ENCODE peak calls at places on chromosome 6, in four cellular contexts. One of them, this sample, is unnamed.
A peak's percentile ranks its signal among the peaks of the same experiment; 100 is the strongest.

GRCh38 chr6:121436172-121436965 is 923 bp downstream of the GJA1 start:
- DNase-seq in SJSA1: peak; percentile 50
- DNase-seq in left cardiac atrium: no peak
- DNase-seq in left ventricle myocardium inferior: no peak
- DNase-seq in this sample: no peak

GRCh38 chr6:42618686-42619085 is 54.9 kb downstream of the UBR2 start:
- DNase-seq in SJSA1: no peak
- DNase-seq in left cardiac atrium: no peak
- DNase-seq in left ventricle myocardium inferior: no peak
- DNase-seq in this sample: no peak

GRCh38 chr6:34145161-34146020 is 496 bp downstream of the GRM4 start:
- DNase-seq in SJSA1: peak; percentile 37
- DNase-seq in left cardiac atrium: no peak
- DNase-seq in left ventricle myocardium inferior: no peak
- DNase-seq in this sample: no peak

GRCh38 chr6:119445666-119446622 is 96.4 kb upstream of the MAN1A1 start:
- DNase-seq in SJSA1: no peak
- DNase-seq in left cardiac atrium: no peak
- DNase-seq in left ventricle myocardium inferior: no peak
- DNase-seq in this sample: no peak

GRCh38 chr6:169583867-169584541 is 117.8 kb downstream of the WDR27 start:
- DNase-seq in SJSA1: no peak
- DNase-seq in left cardiac atrium: no peak
- DNase-seq in left ventricle myocardium inferior: no peak
- DNase-seq in this sample: no peak

GRCh38 chr6:7541175-7542064 is at the start of gene DSP:
- DNase-seq in SJSA1: peak; percentile 11
- DNase-seq in left cardiac atrium: peak; percentile 62
- DNase-seq in left ventricle myocardium inferior: peak; percentile 68
- DNase-seq in this sample: peak; percentile 88

GRCh38 chr6:3355358-3356055 is 96.8 kb downstream of the PSMG4 start:
- DNase-seq in SJSA1: peak; percentile 59
- DNase-seq in left cardiac atrium: peak; percentile 51
- DNase-seq in left ventricle myocardium inferior: no peak
- DNase-seq in this sample: peak; percentile 52

GRCh38 chr6:79737172-79737571 is 106.0 kb downstream of the SH3BGRL2 start:
- DNase-seq in SJSA1: no peak
- DNase-seq in left cardiac atrium: no peak
- DNase-seq in left ventricle myocardium inferior: no peak
- DNase-seq in this sample: no peak

GRCh38 chr6:145497006-145497405 is 238.3 kb downstream of the EPM2A start:
- DNase-seq in SJSA1: no peak
- DNase-seq in left cardiac atrium: no peak
- DNase-seq in left ventricle myocardium inferior: no peak
- DNase-seq in this sample: no peak

GRCh38 chr6:92047886-92048285 is 1371.5 kb downstream of the EPHA7 start:
- DNase-seq in SJSA1: no peak
- DNase-seq in left cardiac atrium: no peak
- DNase-seq in left ventricle myocardium inferior: no peak
- DNase-seq in this sample: no peak

GRCh38 chr6:170111816-170112582 is 178.9 kb downstream of the DLL1 start:
- DNase-seq in SJSA1: no peak
- DNase-seq in left cardiac atrium: no peak
- DNase-seq in left ventricle myocardium inferior: no peak
- DNase-seq in this sample: no peak

GRCh38 chr6:106223300-106223930 is 102.1 kb downstream of the ATG5 start:
- DNase-seq in SJSA1: peak; percentile 59
- DNase-seq in left cardiac atrium: peak; percentile 43
- DNase-seq in left ventricle myocardium inferior: peak; percentile 36
- DNase-seq in this sample: no peak

GRCh38 chr6:37554480-37554819 is 54.8 kb upstream of the CCDC167 start:
- DNase-seq in SJSA1: peak; percentile 69
- DNase-seq in left cardiac atrium: no peak
- DNase-seq in left ventricle myocardium inferior: no peak
- DNase-seq in this sample: no peak

GRCh38 chr6:169188051-169188863 is 65.4 kb downstream of the THBS2 start:
- DNase-seq in SJSA1: peak; percentile 76
- DNase-seq in left cardiac atrium: no peak
- DNase-seq in left ventricle myocardium inferior: no peak
- DNase-seq in this sample: no peak

GRCh38 chr6:35085359-35086281 is 55.5 kb downstream of the TCP11 start:
- DNase-seq in SJSA1: no peak
- DNase-seq in left cardiac atrium: no peak
- DNase-seq in left ventricle myocardium inferior: no peak
- DNase-seq in this sample: no peak

GRCh38 chr6:100946021-100946540 is 65.0 kb upstream of the ASCC3 start:
- DNase-seq in SJSA1: no peak
- DNase-seq in left cardiac atrium: no peak
- DNase-seq in left ventricle myocardium inferior: no peak
- DNase-seq in this sample: no peak

GRCh38 chr6:167825759-167826229 is 917 bp upstream of the AFDN start:
- DNase-seq in SJSA1: no peak
- DNase-seq in left cardiac atrium: peak; percentile 59
- DNase-seq in left ventricle myocardium inferior: peak; percentile 47
- DNase-seq in this sample: peak; percentile 63

GRCh38 chr6:100612101-100612500 is 147.4 kb upstream of the SIM1 start:
- DNase-seq in SJSA1: no peak
- DNase-seq in left cardiac atrium: no peak
- DNase-seq in left ventricle myocardium inferior: no peak
- DNase-seq in this sample: no peak

This sample was measured in left ventricle myocardium superior.